ENCODE peak calls at places on chromosomes 2 and 18, in seven cellular contexts. B is A549, J is K562, Q is heart left ventricle, K is stomach, A is lower leg skin, I is HCT116. C is an unnamed sample.

GRCh38 chr18:36514778-36515177 is 217.3 kb downstream of the FHOD3 start:
- DNase-seq in Q (no peak), B (no peak), J (no peak), I (no peak), K (no peak), A (no peak), C (no peak)

GRCh38 chr2:176584333-176584732 is 315.1 kb downstream of the MTX2 start:
- DNase-seq in B (peak), I (no peak), A (no peak), J (no peak), Q (no peak), K (no peak), C (no peak)

GRCh38 chr18:48975221-48975816 is 24.6 kb upstream of the SMAD7 start:
- DNase-seq in K (no peak), I (no peak), A (no peak), J (no peak), B (no peak), Q (no peak), C (no peak)

GRCh38 chr18:79819951-79820351 is 22.2 kb downstream of the KCNG2 start:
- DNase-seq in K (no peak), Q (no peak), A (no peak), I (no peak), J (no peak), B (no peak), C (no peak)

GRCh38 chr2:84741182-84741822 is 139.6 kb downstream of the TRABD2A start:
- DNase-seq in Q (no peak), K (peak), A (no peak), I (peak), J (peak), B (peak), C (peak)

GRCh38 chr2:172261292-172261691 is 158.6 kb upstream of the DLX2 start:
- DNase-seq in K (no peak), I (no peak), Q (no peak), J (no peak), A (no peak), B (no peak), C (no peak)

GRCh38 chr18:62105373-62105772 is 81.5 kb downstream of the PIGN start:
- DNase-seq in J (no peak), B (no peak), K (no peak), I (no peak), A (no peak), Q (no peak), C (no peak)

GRCh38 chr2:104755026-104755856 is 98.7 kb upstream of the POU3F3 start:
- DNase-seq in B (no peak), Q (peak), A (peak), K (no peak), J (no peak), I (no peak), C (no peak)

GRCh38 chr2:46029332-46029811 is 267.8 kb upstream of the EPAS1 start:
- DNase-seq in I (no peak), A (no peak), K (no peak), B (no peak), J (no peak), Q (peak), C (no peak)

GRCh38 chr2:15284601-15285000 is 276.5 kb downstream of the NBAS start:
- DNase-seq in J (no peak), B (no peak), K (no peak), A (no peak), Q (no peak), I (no peak), C (no peak)

GRCh38 chr18:79611040-79611681 is 68.4 kb upstream of the CTDP1 start:
- DNase-seq in Q (peak), J (peak), K (no peak), A (peak), B (no peak), I (peak), C (peak)

GRCh38 chr2:51368250-51368649 is 336.3 kb upstream of the NRXN1 start:
- DNase-seq in K (no peak), B (no peak), A (no peak), Q (no peak), I (no peak), J (no peak), C (no peak)

GRCh38 chr2:20584045-20584636 is 66.8 kb downstream of the HS1BP3 start:
- DNase-seq in A (no peak), B (peak), Q (no peak), I (peak), J (peak), K (no peak), C (peak)

GRCh38 chr2:70385966-70386595 is 84.2 kb upstream of the FAM136A start:
- DNase-seq in A (no peak), I (no peak), B (no peak), J (peak), K (no peak), Q (no peak), C (no peak)

GRCh38 chr2:240967681-240968621 is 30.5 kb upstream of the SNED1 start:
- DNase-seq in B (no peak), K (no peak), A (no peak), Q (no peak), J (no peak), I (no peak), C (no peak)

GRCh38 chr2:165868211-165868610 is 74.2 kb upstream of the GALNT3 start:
- DNase-seq in Q (no peak), J (no peak), I (no peak), B (no peak), K (no peak), A (no peak), C (no peak)

GRCh38 chr2:85732467-85733120 is 21.2 kb upstream of the ATOH8 start:
- DNase-seq in J (no peak), Q (no peak), I (no peak), B (no peak), K (no peak), A (no peak), C (no peak)

GRCh38 chr2:236664131-236664530 is 94.5 kb downstream of the ACKR3 start:
- DNase-seq in A (no peak), I (no peak), B (no peak), K (no peak), J (no peak), Q (no peak), C (no peak)

GRCh38 chr2:56207760-56208159 is 24.0 kb downstream of the CCDC85A start:
- DNase-seq in K (no peak), J (no peak), I (no peak), Q (no peak), A (no peak), B (no peak), C (no peak)

GRCh38 chr18:50986360-50987087 is 18.7 kb downstream of the ELAC1 start:
- DNase-seq in K (no peak), B (no peak), I (no peak), Q (no peak), J (no peak), A (no peak), C (no peak)

GRCh38 chr2:239669181-239669898 is 268.5 kb upstream of the HDAC4 start:
- DNase-seq in J (no peak), K (no peak), B (no peak), A (peak), I (no peak), Q (no peak), C (no peak)

GRCh38 chr2:55052087-55053061 is 2.1 kb upstream of the RTN4 start:
- DNase-seq in A (no peak), Q (no peak), I (no peak), B (no peak), J (no peak), K (no peak), C (no peak)

GRCh38 chr18:50374170-50374752 is 585 bp upstream of the SKA1 start:
- DNase-seq in J (no peak), A (no peak), I (no peak), K (no peak), B (no peak), Q (no peak), C (no peak)

GRCh38 chr18:4510709-4511108 is 55.6 kb upstream of the DLGAP1 start:
- DNase-seq in B (no peak), I (no peak), K (no peak), J (no peak), A (no peak), Q (no peak), C (no peak)

GRCh38 chr2:162092656-162093556 is 18.9 kb upstream of the DPP4 start:
- DNase-seq in K (no peak), Q (peak), J (no peak), I (peak), A (peak), B (no peak), C (no peak)

GRCh38 chr2:46193855-46194254 is 103.4 kb upstream of the EPAS1 start:
- DNase-seq in J (no peak), B (no peak), K (no peak), A (peak), Q (no peak), I (no peak), C (no peak)

GRCh38 chr2:16218651-16219050 is 278.3 kb downstream of the MYCN start:
- DNase-seq in A (no peak), I (peak), Q (no peak), B (peak), K (peak), J (peak), C (peak)

GRCh38 chr2:69464575-69464974 is 27.3 kb upstream of the NFU1 start:
- DNase-seq in J (peak), A (peak), I (no peak), Q (no peak), K (no peak), B (no peak), C (no peak)

GRCh38 chr2:74372674-74373073 is 7.4 kb downstream of the DCTN1 start:
- DNase-seq in J (no peak), B (no peak), K (no peak), I (no peak), A (no peak), Q (no peak), C (no peak)

GRCh38 chr2:74373189-74373588 is 6.9 kb downstream of the DCTN1 start:
- DNase-seq in A (no peak), K (peak), J (no peak), B (no peak), I (no peak), Q (peak), C (no peak)

GRCh38 chr2:74373985-74374384 is 6.1 kb downstream of the DCTN1 start:
- DNase-seq in B (no peak), K (no peak), Q (no peak), J (no peak), I (no peak), A (no peak), C (no peak)

GRCh38 chr2:74375838-74376237 is 4.3 kb downstream of the DCTN1 start:
- DNase-seq in A (no peak), K (no peak), B (no peak), Q (no peak), J (no peak), I (no peak), C (no peak)

GRCh38 chr2:74374509-74375205 is 5.5 kb downstream of the DCTN1 start:
- DNase-seq in I (no peak), Q (peak), A (no peak), J (peak), B (no peak), K (peak), C (no peak)
- TF ChIP-seq POLR2A in I (no peak), Q (no peak), A (no peak), J (no peak), B (no peak), K (no peak), C (no peak)

GRCh38 chr2:215845839-215846586 is 167.3 kb downstream of the MREG start:
- DNase-seq in K (no peak), B (no peak), A (no peak), J (no peak), Q (no peak), I (no peak), C (no peak)
- TF ChIP-seq POLR2A in K (no peak), B (no peak), A (no peak), J (no peak), Q (no peak), I (no peak), C (no peak)

GRCh38 chr2:218032336-218033171 is 29.8 kb upstream of the TNS1 start:
- DNase-seq in K (peak), A (peak), Q (no peak), I (no peak), B (no peak), J (no peak), C (no peak)

GRCh38 chr2:218033208-218033589 is 30.4 kb upstream of the TNS1 start:
- DNase-seq in I (no peak), A (no peak), B (no peak), Q (no peak), J (no peak), K (no peak), C (no peak)

GRCh38 chr2:218031771-218032257 is 29.0 kb upstream of the TNS1 start:
- DNase-seq in I (no peak), A (peak), B (no peak), J (no peak), Q (no peak), K (no peak), C (no peak)

GRCh38 chr2:218035463-218036100 is 32.8 kb upstream of the TNS1 start:
- DNase-seq in B (no peak), I (no peak), Q (no peak), A (peak), J (no peak), K (no peak), C (no peak)

GRCh38 chr2:218033590-218034496 is 31.0 kb upstream of the TNS1 start:
- DNase-seq in J (no peak), K (no peak), B (no peak), I (no peak), Q (no peak), A (peak), C (no peak)
- TF ChIP-seq POLR2A in J (no peak), K (no peak), B (no peak), I (no peak), Q (no peak), A (no peak), C (no peak)

DNA sequence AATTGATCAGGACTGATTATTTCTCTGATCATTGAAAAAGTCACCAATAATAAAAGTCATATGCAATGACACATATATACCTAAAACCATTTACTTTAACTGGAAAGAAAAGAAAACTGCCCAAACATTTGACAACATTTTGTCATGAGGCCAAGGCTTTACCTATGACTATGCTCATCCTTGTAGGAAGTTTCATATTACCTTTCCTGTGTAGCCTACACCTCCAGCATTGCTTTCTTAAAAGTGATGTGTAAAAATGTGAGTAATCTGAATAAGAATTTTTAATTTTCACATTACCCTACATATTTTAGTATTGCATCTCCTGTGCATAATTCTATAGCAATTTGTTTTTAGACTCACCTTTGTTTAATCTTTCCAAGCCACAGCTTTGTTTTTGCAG is 419.8 kb upstream of the FIGN start:
- DNase-seq in A (no peak), J (no peak), K (no peak), B (no peak), I (no peak), Q (no peak), C (no peak)
- TF ChIP-seq POLR2A in A (no peak), J (no peak), K (no peak), B (no peak), I (no peak), Q (no peak), C (no peak)

GRCh38 chr2:201886504-201886903 is 80.2 kb downstream of the CDK15 start:
- DNase-seq in K (no peak), A (no peak), B (no peak), J (no peak), Q (no peak), I (peak), C (no peak)

GRCh38 chr2:201887851-201888451 is 81.6 kb downstream of the CDK15 start:
- DNase-seq in K (no peak), I (no peak), A (no peak), Q (no peak), B (no peak), J (no peak), C (no peak)

GRCh38 chr2:201891676-201892075 is 85.3 kb downstream of the CDK15 start:
- DNase-seq in A (no peak), I (no peak), K (no peak), B (no peak), Q (no peak), J (no peak), C (no peak)

GRCh38 chr2:201888476-201888875 is 82.1 kb downstream of the CDK15 start:
- DNase-seq in A (no peak), K (no peak), J (no peak), I (no peak), Q (no peak), B (no peak), C (no peak)

GRCh38 chr2:201890447-201890846 is 84.1 kb downstream of the CDK15 start:
- DNase-seq in Q (no peak), B (no peak), J (no peak), K (no peak), I (no peak), A (no peak), C (no peak)
- TF ChIP-seq POLR2A in Q (no peak), B (no peak), J (no peak), K (no peak), I (no peak), A (no peak), C (no peak)

GRCh38 chr2:130181338-130181879 is at the start of gene SMPD4:
- DNase-seq in A (peak), Q (peak), I (peak), B (peak), K (peak), J (peak), C (peak)
- TF ChIP-seq POLR2A in A (no peak), Q (no peak), I (no peak), B (peak), K (no peak), J (peak), C (peak)

GRCh38 chr2:27714851-27715291 is 51.2 kb downstream of the SLC4A1AP start:
- DNase-seq in A (peak), B (no peak), K (no peak), Q (no peak), I (no peak), J (no peak), C (no peak)

GRCh38 chr2:27716301-27717069 is 52.8 kb downstream of the SLC4A1AP start:
- DNase-seq in A (peak), J (no peak), I (no peak), B (no peak), Q (no peak), K (no peak), C (no peak)

GRCh38 chr2:27717070-27717453 is 53.4 kb downstream of the SLC4A1AP start:
- DNase-seq in I (no peak), B (no peak), A (peak), K (no peak), Q (peak), J (peak), C (no peak)

GRCh38 chr2:27714053-27714452 is 50.4 kb downstream of the SLC4A1AP start:
- DNase-seq in I (no peak), B (no peak), K (no peak), A (peak), J (no peak), Q (no peak), C (no peak)

GRCh38 chr2:27715318-27716165 is 51.9 kb downstream of the SLC4A1AP start:
- DNase-seq in J (no peak), Q (peak), I (no peak), A (peak), B (no peak), K (no peak), C (no peak)
- TF ChIP-seq POLR2A in J (no peak), Q (peak), I (no peak), A (no peak), B (peak), K (no peak), C (peak)

DNA sequence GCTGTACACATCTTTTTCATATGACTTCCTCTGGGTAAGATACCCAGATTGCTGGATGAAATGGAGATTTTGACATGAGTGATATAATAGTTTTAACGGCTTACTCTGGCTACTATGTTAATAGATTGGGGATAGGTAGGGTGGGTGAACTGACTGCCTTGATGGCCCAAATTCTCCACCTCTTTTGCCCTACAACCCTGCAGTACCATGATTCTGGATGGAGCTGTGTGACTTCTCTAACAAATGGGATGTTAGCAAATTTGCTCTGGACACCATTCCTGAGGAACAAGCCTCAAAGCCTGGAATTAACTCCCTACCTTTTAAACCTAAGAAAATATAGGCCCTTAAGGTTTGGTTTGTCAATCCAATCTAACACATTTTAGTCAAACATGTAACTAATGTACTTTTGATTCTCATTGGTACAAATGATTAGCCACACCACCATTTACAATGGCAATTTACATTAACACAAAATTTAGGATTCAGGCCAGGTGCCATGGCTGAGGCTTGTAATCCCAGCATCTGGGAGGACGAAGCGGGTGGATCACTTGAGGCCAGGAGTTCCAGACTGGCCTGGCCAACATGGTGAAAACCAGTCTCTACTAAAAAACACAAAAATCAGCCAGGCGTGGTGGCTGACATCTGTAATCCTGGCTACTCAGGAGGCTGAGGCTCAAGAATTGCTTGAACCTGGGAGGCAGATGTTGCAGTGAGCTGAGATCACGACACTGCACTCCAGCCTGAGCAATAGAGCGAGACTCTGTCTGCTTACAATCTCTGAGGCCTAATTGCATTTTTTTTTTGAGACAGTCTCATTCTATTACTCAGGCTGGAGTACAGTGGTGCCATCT is 12.8 kb downstream of the CLK1 start:
- DNase-seq in I (no peak), K (no peak), B (no peak), Q (no peak), J (no peak), A (no peak), C (no peak)
- TF ChIP-seq POLR2A in I (no peak), K (no peak), B (no peak), Q (no peak), J (peak), A (no peak), C (no peak)

DNA sequence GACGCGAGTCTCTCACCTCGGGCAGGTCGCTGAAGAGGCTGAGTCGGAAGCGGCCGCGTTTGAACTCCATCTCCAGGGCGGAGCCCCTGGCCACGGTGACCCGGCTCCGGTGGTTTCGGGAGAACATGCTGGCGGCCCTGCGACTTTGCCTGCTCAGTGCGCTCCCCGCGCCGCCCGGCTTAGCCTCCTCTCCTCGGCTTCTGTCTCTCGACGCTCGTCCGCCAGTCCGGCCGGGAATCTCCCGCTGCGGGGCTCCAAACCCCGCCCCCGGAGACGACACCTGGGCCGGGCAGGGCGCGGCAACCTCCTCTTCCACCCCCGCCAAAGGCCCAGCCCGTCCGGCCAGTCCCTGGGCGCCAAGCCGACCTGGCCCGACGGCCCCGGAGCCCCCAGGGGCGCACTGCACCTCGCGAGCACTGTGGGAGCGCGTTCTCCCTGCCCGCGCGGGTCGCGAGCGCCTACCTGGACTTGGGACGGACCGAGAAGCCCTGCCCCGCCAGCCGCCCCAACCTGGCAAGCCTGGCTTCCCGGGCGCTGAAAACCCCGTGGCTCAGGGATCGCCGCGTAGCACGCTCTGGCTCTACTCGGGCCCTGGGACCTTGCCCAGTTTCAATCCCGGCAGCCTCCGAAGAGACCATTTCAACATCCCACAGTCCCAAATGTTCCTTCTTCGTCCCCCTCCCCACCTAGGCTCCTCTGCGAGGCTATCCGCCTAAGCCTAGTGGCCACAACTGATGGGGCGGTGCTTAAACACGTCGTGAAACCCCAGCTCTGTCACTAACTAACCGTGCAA is at the start of gene RTKN:
- DNase-seq in I (peak), K (peak), J (no peak), Q (no peak), A (peak), B (no peak), C (no peak)
- TF ChIP-seq POLR2A in I (no peak), K (no peak), J (no peak), Q (no peak), A (no peak), B (no peak), C (no peak)

C was measured in H54.